ENCODE peak calls at places on chromosomes 13 and 19, in nine cellular contexts. B is NCI-H1694; J is stimulated activated CD8-positive, alpha-beta memory T cell treated with anti-CD3 and anti-CD28 coated beads, Interleukin-7, amount 100 ng/mL, for 1 hour; I is non-pigmented ciliary epithelial cell; D is naive B cell; L is stomach; X is putamen; O is BJ; Z is CD4-positive, alpha-beta memory T cell. C is an unnamed sample.

GRCh38 chr19:17026706-17027427 is at the start of gene CPAMD8:
- DNase-seq in B (no peak), J (no peak), I (no peak), D (no peak), L (no peak), X (no peak), O (no peak), Z (no peak), C (no peak)

GRCh38 chr13:20716951-20717350 is 13.5 kb downstream of the IL17D start:
- DNase-seq in B (no peak), J (no peak), I (no peak), D (no peak), L (no peak), X (no peak), O (no peak), Z (no peak), C (no peak)

GRCh38 chr13:73872397-73872796 is 261.8 kb downstream of the KLF12 start:
- DNase-seq in B (no peak), J (no peak), I (no peak), D (no peak), L (no peak), X (no peak), O (no peak), Z (no peak), C (no peak)

GRCh38 chr19:7738023-7738422 is 6.1 kb upstream of the CLEC4G start:
- DNase-seq in B (no peak), J (no peak), I (no peak), D (no peak), L (no peak), X (no peak), O (no peak), Z (no peak), C (no peak)

GRCh38 chr19:12769689-12770088 is 5.7 kb downstream of the HOOK2 start:
- DNase-seq in B (no peak), J (no peak), I (no peak), D (no peak), L (peak; percentile 54), X (no peak), O (no peak), Z (peak; percentile 71), C (no peak)

GRCh38 chr13:45396548-45397095 is 21.6 kb downstream of the SLC25A30 start:
- DNase-seq in B (no peak), J (no peak), I (no peak), D (no peak), L (peak; percentile 57), X (no peak), O (no peak), Z (no peak), C (no peak)

GRCh38 chr19:27774337-27774736 is 1438.6 kb downstream of the UQCRFS1 start:
- DNase-seq in B (no peak), J (no peak), I (no peak), D (no peak), L (no peak), X (no peak), O (no peak), Z (no peak), C (no peak)

GRCh38 chr19:43957891-43958290 is 6.9 kb downstream of the ZNF221 start:
- DNase-seq in B (no peak), J (no peak), I (no peak), D (no peak), L (no peak), X (no peak), O (peak; percentile 56), Z (no peak), C (no peak)

GRCh38 chr13:75445717-75446529 is 36.0 kb downstream of the TBC1D4 start:
- DNase-seq in B (no peak), J (no peak), I (no peak), D (no peak), L (no peak), X (no peak), O (no peak), Z (no peak), C (no peak)

GRCh38 chr13:46173656-46174055 is 8.3 kb downstream of the LCP1 start:
- DNase-seq in B (no peak), J (no peak), I (no peak), D (peak; percentile 53), L (no peak), X (no peak), O (no peak), Z (peak; percentile 84), C (no peak)

GRCh38 chr19:15288146-15288963 is 44.0 kb downstream of the BRD4 start:
- DNase-seq in B (peak; percentile 80), J (no peak), I (no peak), D (peak; percentile 79), L (peak; percentile 41), X (peak; percentile 91), O (no peak), Z (no peak), C (no peak)

C was measured in foreskin keratinocyte.